ENCODE peak calls at places on chromosomes 13 and 19, in seven cellular contexts. One of them, this sample, is unnamed.

GRCh38 chr19:34481861-34482379 is 362 bp downstream of the WTIP start:
- DNase-seq in H9: no peak
- DNase-seq in mesendoderm: no peak
- DNase-seq in trophoblast cell: no peak
- DNase-seq in mesenchymal stem cell: peak; percentile 63
- DNase-seq in H1: peak; percentile 63
- DNase-seq in IMR-90: no peak
- DNase-seq in this sample: no peak

GRCh38 chr13:110638253-110638652 is 22.9 kb downstream of the NAXD start:
- DNase-seq in IMR-90: no peak
- DNase-seq in trophoblast cell: no peak
- DNase-seq in H1: no peak
- DNase-seq in mesenchymal stem cell: no peak
- DNase-seq in mesendoderm: no peak
- DNase-seq in H9: no peak
- DNase-seq in this sample: no peak

GRCh38 chr19:39321832-39322176 is 1.1 kb upstream of the LRFN1 start:
- DNase-seq in mesendoderm: no peak
- DNase-seq in IMR-90: no peak
- DNase-seq in trophoblast cell: no peak
- DNase-seq in mesenchymal stem cell: no peak
- DNase-seq in H9: no peak
- DNase-seq in H1: no peak
- DNase-seq in this sample: no peak

GRCh38 chr13:41313117-41313516 is 2.0 kb downstream of the NAA16 start:
- DNase-seq in H9: no peak
- DNase-seq in H1: no peak
- DNase-seq in mesenchymal stem cell: no peak
- DNase-seq in trophoblast cell: no peak
- DNase-seq in IMR-90: no peak
- DNase-seq in mesendoderm: peak; percentile 18
- DNase-seq in this sample: no peak

GRCh38 chr13:102846261-102847015 is 606 bp downstream of the ERCC5 start:
- DNase-seq in mesendoderm: peak; percentile 29
- DNase-seq in H9: peak; percentile 37
- DNase-seq in IMR-90: peak; percentile 30
- DNase-seq in trophoblast cell: peak; percentile 25
- DNase-seq in H1: no peak
- DNase-seq in mesenchymal stem cell: peak; percentile 69
- DNase-seq in this sample: no peak

GRCh38 chr19:48969276-48970138 is 4.4 kb downstream of the FTL start:
- DNase-seq in IMR-90: no peak
- DNase-seq in H9: peak; percentile 63
- DNase-seq in trophoblast cell: no peak
- DNase-seq in mesenchymal stem cell: peak; percentile 69
- DNase-seq in mesendoderm: peak; percentile 81
- DNase-seq in H1: no peak
- DNase-seq in this sample: no peak

GRCh38 chr19:39934584-39935233 is at the start of gene FCGBP:
- DNase-seq in trophoblast cell: no peak
- DNase-seq in H1: no peak
- DNase-seq in H9: no peak
- DNase-seq in IMR-90: no peak
- DNase-seq in mesendoderm: no peak
- DNase-seq in mesenchymal stem cell: no peak
- DNase-seq in this sample: no peak

GRCh38 chr19:1450735-1451669 is 1.1 kb downstream of the APC2 start:
- DNase-seq in mesendoderm: no peak
- DNase-seq in mesenchymal stem cell: no peak
- DNase-seq in IMR-90: no peak
- DNase-seq in trophoblast cell: no peak
- DNase-seq in H9: no peak
- DNase-seq in H1: no peak
- DNase-seq in this sample: no peak

GRCh38 chr13:109043561-109044075 is 414.2 kb downstream of the MYO16 start:
- DNase-seq in H9: no peak
- DNase-seq in IMR-90: no peak
- DNase-seq in mesendoderm: no peak
- DNase-seq in H1: no peak
- DNase-seq in mesenchymal stem cell: no peak
- DNase-seq in trophoblast cell: no peak
- DNase-seq in this sample: no peak

GRCh38 chr13:66171821-66172220 is 1058.3 kb downstream of the PCDH9 start:
- DNase-seq in mesenchymal stem cell: no peak
- DNase-seq in H1: no peak
- DNase-seq in IMR-90: no peak
- DNase-seq in mesendoderm: no peak
- DNase-seq in trophoblast cell: no peak
- DNase-seq in H9: no peak
- DNase-seq in this sample: no peak

GRCh38 chr19:12784394-12784870 is 6.9 kb upstream of the JUNB start:
- DNase-seq in IMR-90: peak; percentile 46
- DNase-seq in trophoblast cell: no peak
- DNase-seq in mesendoderm: no peak
- DNase-seq in mesenchymal stem cell: peak; percentile 82
- DNase-seq in H9: no peak
- DNase-seq in H1: no peak
- DNase-seq in this sample: no peak

GRCh38 chr19:1213391-1214286 is 8.1 kb downstream of the STK11 start:
- DNase-seq in mesendoderm: no peak
- DNase-seq in mesenchymal stem cell: peak; percentile 90
- DNase-seq in H9: no peak
- DNase-seq in H1: no peak
- DNase-seq in IMR-90: peak; percentile 58
- DNase-seq in trophoblast cell: peak; percentile 46
- DNase-seq in this sample: no peak

GRCh38 chr13:52053460-52053859 is 29.0 kb downstream of the UTP14C start:
- DNase-seq in mesenchymal stem cell: peak; percentile 6
- DNase-seq in trophoblast cell: peak; percentile 74
- DNase-seq in H9: no peak
- DNase-seq in mesendoderm: peak; percentile 47
- DNase-seq in H1: no peak
- DNase-seq in IMR-90: no peak
- DNase-seq in this sample: no peak

GRCh38 chr13:31476266-31476665 is 263.1 kb upstream of the RXFP2 start:
- DNase-seq in IMR-90: peak; percentile 85
- DNase-seq in H1: no peak
- DNase-seq in mesendoderm: peak; percentile 37
- DNase-seq in H9: no peak
- DNase-seq in trophoblast cell: peak; percentile 13
- DNase-seq in mesenchymal stem cell: no peak
- DNase-seq in this sample: no peak

GRCh38 chr19:46659151-46660007 is 1.6 kb downstream of the DACT3 start:
- DNase-seq in trophoblast cell: no peak
- DNase-seq in H1: peak; percentile 71
- DNase-seq in IMR-90: no peak
- DNase-seq in mesendoderm: peak; percentile 73
- DNase-seq in mesenchymal stem cell: peak; percentile 61
- DNase-seq in H9: peak; percentile 66
- DNase-seq in this sample: peak; percentile 61

GRCh38 chr13:85377783-85378182 is 421.4 kb downstream of the SLITRK6 start:
- DNase-seq in H9: no peak
- DNase-seq in trophoblast cell: no peak
- DNase-seq in mesendoderm: no peak
- DNase-seq in H1: no peak
- DNase-seq in mesenchymal stem cell: no peak
- DNase-seq in IMR-90: no peak
- DNase-seq in this sample: no peak

GRCh38 chr19:50315773-50316448 is 13.3 kb downstream of the KCNC3 start:
- DNase-seq in mesenchymal stem cell: no peak
- DNase-seq in H9: peak; percentile 84
- DNase-seq in mesendoderm: peak; percentile 92
- DNase-seq in H1: peak; percentile 83
- DNase-seq in trophoblast cell: no peak
- DNase-seq in IMR-90: no peak
- DNase-seq in this sample: no peak

GRCh38 chr13:47215741-47216140 is 318.9 kb upstream of the HTR2A start:
- DNase-seq in mesenchymal stem cell: peak; percentile 74
- DNase-seq in trophoblast cell: peak; percentile 62
- DNase-seq in H1: no peak
- DNase-seq in H9: no peak
- DNase-seq in mesendoderm: peak; percentile 97
- DNase-seq in IMR-90: peak; percentile 87
- DNase-seq in this sample: no peak

GRCh38 chr19:19261350-19262189 is 11.5 kb downstream of the TM6SF2 start:
- DNase-seq in trophoblast cell: no peak
- DNase-seq in H9: peak; percentile 86
- DNase-seq in IMR-90: no peak
- DNase-seq in H1: peak; percentile 83
- DNase-seq in mesenchymal stem cell: no peak
- DNase-seq in mesendoderm: peak; percentile 69
- DNase-seq in this sample: peak; percentile 75

GRCh38 chr19:4279530-4280422 is 710 bp downstream of the SHD start:
- DNase-seq in H1: peak; percentile 61
- DNase-seq in trophoblast cell: no peak
- DNase-seq in H9: no peak
- DNase-seq in mesenchymal stem cell: no peak
- DNase-seq in IMR-90: no peak
- DNase-seq in mesendoderm: no peak
- DNase-seq in this sample: no peak

GRCh38 chr19:48815870-48816501 is 5.2 kb upstream of the BCAT2 start:
- DNase-seq in IMR-90: peak; percentile 43
- DNase-seq in mesenchymal stem cell: peak; percentile 33
- DNase-seq in mesendoderm: peak; percentile 35
- DNase-seq in trophoblast cell: peak; percentile 42
- DNase-seq in H9: no peak
- DNase-seq in H1: no peak
- DNase-seq in this sample: no peak

GRCh38 chr13:94006271-94006670 is 473.2 kb downstream of the DCT start:
- DNase-seq in mesendoderm: no peak
- DNase-seq in mesenchymal stem cell: no peak
- DNase-seq in H1: no peak
- DNase-seq in trophoblast cell: no peak
- DNase-seq in H9: no peak
- DNase-seq in IMR-90: no peak
- DNase-seq in this sample: no peak

GRCh38 chr13:49367640-49368431 is 76.0 kb downstream of the CAB39L start:
- DNase-seq in IMR-90: no peak
- DNase-seq in mesendoderm: peak; percentile 48
- DNase-seq in H9: no peak
- DNase-seq in trophoblast cell: no peak
- DNase-seq in H1: no peak
- DNase-seq in mesenchymal stem cell: no peak
- DNase-seq in this sample: peak; percentile 26

GRCh38 chr19:13627531-13627930 is 121.3 kb upstream of the CACNA1A start:
- DNase-seq in trophoblast cell: no peak
- DNase-seq in mesendoderm: no peak
- DNase-seq in H1: no peak
- DNase-seq in IMR-90: no peak
- DNase-seq in H9: no peak
- DNase-seq in mesenchymal stem cell: no peak
- DNase-seq in this sample: no peak

GRCh38 chr13:37701306-37701705 is 102.7 kb upstream of the POSTN start:
- DNase-seq in IMR-90: peak; percentile 67
- DNase-seq in trophoblast cell: no peak
- DNase-seq in mesendoderm: no peak
- DNase-seq in H9: no peak
- DNase-seq in mesenchymal stem cell: peak; percentile 58
- DNase-seq in H1: no peak
- DNase-seq in this sample: no peak

GRCh38 chr13:31756346-31756745 is 17.0 kb downstream of the RXFP2 start:
- DNase-seq in H9: no peak
- DNase-seq in IMR-90: peak; percentile 94
- DNase-seq in trophoblast cell: peak; percentile 29
- DNase-seq in mesenchymal stem cell: peak; percentile 89
- DNase-seq in H1: no peak
- DNase-seq in mesendoderm: no peak
- DNase-seq in this sample: no peak

GRCh38 chr19:4390017-4390861 is 10.1 kb downstream of the SH3GL1 start:
- DNase-seq in mesenchymal stem cell: peak; percentile 67
- DNase-seq in IMR-90: peak; percentile 56
- DNase-seq in H9: peak; percentile 82
- DNase-seq in H1: no peak
- DNase-seq in trophoblast cell: no peak
- DNase-seq in mesendoderm: peak; percentile 96
- DNase-seq in this sample: no peak

DNA sequence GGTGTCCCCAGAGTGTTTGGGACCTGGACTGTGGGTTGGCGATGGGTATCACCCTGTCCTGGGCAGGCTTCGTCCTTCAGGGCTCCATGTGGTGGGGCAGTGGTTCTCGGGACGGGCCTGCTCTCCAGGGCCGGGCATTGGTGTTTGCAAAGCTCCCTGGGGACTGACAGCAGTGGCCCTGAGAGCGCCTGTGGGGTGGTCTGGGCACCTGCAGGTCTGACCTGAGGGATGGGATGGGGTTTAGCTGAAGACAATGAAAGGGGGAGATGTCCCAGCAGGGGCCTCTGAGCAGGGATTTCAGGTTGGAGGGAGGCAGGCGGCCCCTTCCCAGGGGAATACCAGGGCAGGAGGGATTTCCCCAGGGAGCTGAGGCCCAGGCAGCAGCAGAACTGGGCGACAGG is 68.3 kb upstream of the MCF2L start:
- DNase-seq in mesendoderm: no peak
- DNase-seq in trophoblast cell: no peak
- DNase-seq in IMR-90: no peak
- DNase-seq in H9: peak; percentile 29
- DNase-seq in H1: no peak
- DNase-seq in mesenchymal stem cell: no peak
- DNase-seq in this sample: no peak
- H2BK120ac ChIP-seq in mesendoderm: no peak overlapping the region
- H2BK120ac ChIP-seq in trophoblast cell: no peak overlapping the region
- H2BK120ac ChIP-seq in IMR-90: no peak overlapping the region
- H2BK120ac ChIP-seq in H9: no peak overlapping the region
- H2BK120ac ChIP-seq in H1: no peak overlapping the region
- H2BK120ac ChIP-seq in mesenchymal stem cell: no peak overlapping the region
- H2BK120ac ChIP-seq in this sample: no peak overlapping the region

DNA sequence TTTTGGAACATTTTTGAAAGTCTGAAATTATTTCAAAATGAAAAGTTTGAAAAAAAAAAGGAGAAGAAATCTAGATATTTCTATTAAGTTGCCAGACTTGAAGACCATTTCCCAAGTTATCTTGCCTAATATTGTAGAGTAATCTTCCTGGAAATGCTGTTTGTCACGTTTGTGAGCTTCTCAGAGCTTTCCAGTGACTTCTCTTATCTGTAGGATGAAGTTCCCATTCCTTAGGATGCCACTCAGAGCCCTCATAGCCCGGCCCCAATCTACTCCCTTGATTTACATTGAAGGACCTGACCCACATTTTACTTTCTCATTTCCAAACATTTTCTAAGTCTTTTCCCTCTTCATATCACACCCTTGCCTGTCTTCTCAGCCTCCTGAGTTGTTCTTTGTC is 23.6 kb downstream of the CEACAM8 start:
- DNase-seq in H9: no peak
- DNase-seq in H1: no peak
- DNase-seq in mesendoderm: no peak
- DNase-seq in IMR-90: no peak
- DNase-seq in mesenchymal stem cell: no peak
- DNase-seq in trophoblast cell: peak; percentile 80
- DNase-seq in this sample: no peak
- H2AK5ac ChIP-seq in H9: no peak overlapping the region
- H2AK5ac ChIP-seq in H1: no peak overlapping the region
- H2AK5ac ChIP-seq in mesendoderm: no peak overlapping the region
- H2AK5ac ChIP-seq in IMR-90: no peak overlapping the region
- H2AK5ac ChIP-seq in mesenchymal stem cell: no peak overlapping the region
- H2AK5ac ChIP-seq in trophoblast cell: no peak overlapping the region
- H2AK5ac ChIP-seq in this sample: no peak overlapping the region

GRCh38 chr19:55484571-55485438 is at the start of gene NAT14:
- DNase-seq in H9: peak; percentile 91
- DNase-seq in mesendoderm: peak; percentile 93
- DNase-seq in mesenchymal stem cell: peak; percentile 86
- DNase-seq in trophoblast cell: peak; percentile 36
- DNase-seq in IMR-90: peak; percentile 48
- DNase-seq in H1: peak; percentile 97
- DNase-seq in this sample: peak; percentile 86
- H2BK120ac ChIP-seq in H9: no peak within 1 kb of the TSS
- H2BK120ac ChIP-seq in mesendoderm: no peak within 1 kb of the TSS
- H2BK120ac ChIP-seq in mesenchymal stem cell: peak within 1 kb of the TSS; percentile 99
- H2BK120ac ChIP-seq in trophoblast cell: peak within 1 kb of the TSS; percentile 95
- H2BK120ac ChIP-seq in IMR-90: peak within 1 kb of the TSS; percentile 86
- H2BK120ac ChIP-seq in H1: no peak within 1 kb of the TSS
- H2BK120ac ChIP-seq in this sample: peak within 1 kb of the TSS; percentile 87

GRCh38 chr19:28330831-28331230 is 882.1 kb downstream of the UQCRFS1 start:
- DNase-seq in IMR-90: no peak
- DNase-seq in H9: no peak
- DNase-seq in mesenchymal stem cell: no peak
- DNase-seq in mesendoderm: no peak
- DNase-seq in H1: no peak
- DNase-seq in trophoblast cell: no peak
- DNase-seq in this sample: no peak
- H2AK5ac ChIP-seq in IMR-90: no peak overlapping the region
- H2AK5ac ChIP-seq in H9: no peak overlapping the region
- H2AK5ac ChIP-seq in mesenchymal stem cell: no peak overlapping the region
- H2AK5ac ChIP-seq in mesendoderm: no peak overlapping the region
- H2AK5ac ChIP-seq in H1: no peak overlapping the region
- H2AK5ac ChIP-seq in trophoblast cell: no peak overlapping the region
- H2AK5ac ChIP-seq in this sample: no peak overlapping the region